ENCODE peak calls at places on chromosomes 13 and 19, in four cellular contexts. L is aorta, D is uterus, H is IMR-90. Y is an unnamed sample.

GRCh38 chr13:39942901-39943273 is 287.4 kb downstream of the COG6 start:
- DNase-seq in L (peak; percentile 72), D (peak; percentile 56), H (peak; percentile 57), Y (no peak)

GRCh38 chr13:51804295-51805172 is 571 bp upstream of the DHRS12 start:
- DNase-seq in L (no peak), D (peak; percentile 61), H (no peak), Y (peak; percentile 55)

GRCh38 chr13:60402022-60402421 is 5.0 kb downstream of the TDRD3 start:
- DNase-seq in L (no peak), D (no peak), H (peak; percentile 5), Y (no peak)

GRCh38 chr13:111263566-111263965 is 56.9 kb upstream of the TEX29 start:
- DNase-seq in L (no peak), D (no peak), H (no peak), Y (no peak)

GRCh38 chr19:56152644-56153043 is 11.6 kb downstream of the ZNF444 start:
- DNase-seq in L (no peak), D (no peak), H (no peak), Y (no peak)

GRCh38 chr13:93336733-93337132 is 110.1 kb downstream of the GPC6 start:
- DNase-seq in L (no peak), D (no peak), H (no peak), Y (no peak)

GRCh38 chr13:28796938-28797257 is 23.2 kb upstream of the MTUS2 start:
- DNase-seq in L (no peak), D (no peak), H (no peak), Y (no peak)

GRCh38 chr19:42081584-42082258 is 5.8 kb downstream of the ZNF574 start:
- DNase-seq in L (no peak), D (no peak), H (peak; percentile 65), Y (no peak)

GRCh38 chr19:34269968-34270621 is 15.7 kb downstream of the GARRE1 start:
- DNase-seq in L (peak; percentile 80), D (peak; percentile 65), H (peak; percentile 66), Y (no peak)

GRCh38 chr13:94232161-94232560 is 247.3 kb downstream of the DCT start:
- DNase-seq in L (no peak), D (no peak), H (no peak), Y (no peak)

GRCh38 chr13:90185734-90186133 is 1161.8 kb upstream of the MIR17HG start:
- DNase-seq in L (no peak), D (no peak), H (no peak), Y (no peak)

GRCh38 chr13:110886475-110887241 is 28.2 kb downstream of the ANKRD10 start:
- DNase-seq in L (no peak), D (no peak), H (no peak), Y (no peak)

GRCh38 chr13:52452470-52452869 is 2.0 kb upstream of the VPS36 start:
- DNase-seq in L (no peak), D (no peak), H (no peak), Y (no peak)

GRCh38 chr13:59643906-59644626 is 519.7 kb downstream of the DIAPH3 start:
- DNase-seq in L (no peak), D (no peak), H (no peak), Y (no peak)

GRCh38 chr19:1807030-1807694 is 4.9 kb downstream of the ATP8B3 start:
- DNase-seq in L (peak; percentile 45), D (no peak), H (no peak), Y (no peak)

GRCh38 chr13:52118595-52118994 is 10.3 kb downstream of the NEK5 start:
- DNase-seq in L (no peak), D (no peak), H (no peak), Y (no peak)

GRCh38 chr13:32314968-32315254 is 252 bp downstream of the ZAR1L start:
- DNase-seq in L (peak; percentile 52), D (peak; percentile 43), H (peak; percentile 44), Y (no peak)

GRCh38 chr19:1066251-1066747 is 668 bp upstream of the ARHGAP45 start:
- DNase-seq in L (peak; percentile 57), D (no peak), H (no peak), Y (no peak)

GRCh38 chr13:39531646-39532045 is 71.3 kb downstream of the LHFPL6 start:
- DNase-seq in L (no peak), D (no peak), H (peak; percentile 32), Y (no peak)

GRCh38 chr13:29925457-29925856 is 75.0 kb upstream of the UBL3 start:
- DNase-seq in L (peak; percentile 92), D (peak; percentile 82), H (peak; percentile 78), Y (no peak)

GRCh38 chr13:65592757-65593156 is 1637.4 kb downstream of the PCDH9 start:
- DNase-seq in L (no peak), D (no peak), H (peak; percentile 1), Y (no peak)

GRCh38 chr19:408441-409005 is 424 bp downstream of the C2CD4C start:
- DNase-seq in L (peak; percentile 45), D (no peak), H (no peak), Y (peak; percentile 44)

GRCh38 chr19:3565177-3565576 is 7.6 kb upstream of the HMG20B start:
- DNase-seq in L (no peak), D (no peak), H (peak; percentile 28), Y (no peak)

GRCh38 chr19:7152568-7152967 is 83.1 kb downstream of the ZNF557 start:
- DNase-seq in L (no peak), D (no peak), H (no peak), Y (no peak)

GRCh38 chr19:40815223-40815622 is 16.2 kb downstream of the EGLN2 start:
- DNase-seq in L (no peak), D (peak; percentile 9), H (no peak), Y (no peak)

GRCh38 chr19:6127716-6128335 is 7.6 kb upstream of the ACSBG2 start:
- DNase-seq in L (no peak), D (no peak), H (peak; percentile 43), Y (no peak)

GRCh38 chr19:40519352-40520322 is 52.8 kb downstream of the SPTBN4 start:
- DNase-seq in L (no peak), D (no peak), H (peak; percentile 40), Y (no peak)

GRCh38 chr19:5057860-5058259 is 88.9 kb downstream of the KDM4B start:
- DNase-seq in L (no peak), D (no peak), H (no peak), Y (no peak)

GRCh38 chr19:19170053-19170945 is at the start of gene MEF2B:
- DNase-seq in L (peak; percentile 77), D (no peak), H (peak; percentile 30), Y (no peak)

GRCh38 chr19:3474015-3474414 is 6.3 kb downstream of the SMIM24 start:
- DNase-seq in L (no peak), D (no peak), H (no peak), Y (no peak)

DNA sequence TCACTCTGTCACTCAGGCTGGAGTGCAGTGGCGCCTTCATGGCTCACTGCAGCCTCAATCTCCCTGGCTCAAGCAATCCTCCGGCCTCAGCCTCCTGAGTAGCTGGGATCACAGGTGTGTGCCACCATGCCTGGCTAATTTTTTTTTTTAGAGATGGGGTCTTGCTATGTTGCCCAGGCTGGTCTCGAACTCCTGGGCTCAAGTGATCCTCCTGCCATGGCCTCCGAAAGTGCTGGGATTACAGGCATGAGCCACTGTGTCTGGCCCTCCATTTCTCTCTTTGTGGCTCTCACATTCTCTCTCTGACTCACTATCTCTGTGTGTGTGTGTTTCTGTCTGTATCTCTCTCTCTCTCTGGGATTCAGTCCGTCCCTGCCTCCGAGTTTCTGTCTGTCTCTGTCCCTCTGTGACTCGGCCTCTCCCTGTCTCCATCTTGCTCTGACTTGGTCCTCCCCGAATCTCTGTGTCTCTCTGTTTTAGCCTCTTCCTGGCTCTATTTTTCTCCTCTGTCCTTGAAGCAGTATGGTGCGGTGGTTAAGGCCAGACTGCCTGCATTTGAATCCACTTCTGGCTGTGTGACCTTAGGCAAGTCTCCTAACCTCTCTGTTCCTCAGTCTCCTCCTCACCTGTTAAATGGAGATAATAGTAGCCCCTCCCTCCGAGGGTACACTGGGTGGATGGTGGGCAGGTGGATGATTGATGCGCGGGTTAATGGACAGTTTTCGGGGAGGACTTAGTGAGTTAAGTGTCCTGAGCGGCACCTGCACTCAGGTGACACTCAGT is 11.0 kb downstream of the MEIS3 start:
- DNase-seq in L (no peak), D (no peak), H (no peak), Y (no peak)
- H3K4me3 ChIP-seq in L (no peak overlapping the region), D (no peak overlapping the region), H (no peak overlapping the region), Y (no peak overlapping the region)

GRCh38 chr13:113943821-113944565 is 29.9 kb downstream of the C13orf46 start:
- DNase-seq in L (peak; percentile 43), D (no peak), H (no peak), Y (peak; percentile 69)

GRCh38 chr13:113945857-113946408 is 27.9 kb downstream of the C13orf46 start:
- DNase-seq in L (peak; percentile 49), D (no peak), H (no peak), Y (no peak)

GRCh38 chr13:113947321-113948033 is 26.4 kb downstream of the C13orf46 start:
- DNase-seq in L (peak; percentile 80), D (peak; percentile 78), H (peak; percentile 43), Y (peak; percentile 61)

GRCh38 chr13:113948034-113948742 is 25.7 kb downstream of the C13orf46 start:
- DNase-seq in L (peak; percentile 43), D (no peak), H (no peak), Y (no peak)

GRCh38 chr13:113946409-113947181 is 27.3 kb downstream of the C13orf46 start:
- DNase-seq in L (peak; percentile 38), D (no peak), H (no peak), Y (no peak)
- H3K27ac ChIP-seq in L (no peak overlapping the region), D (peak overlapping the region; percentile 5), H (no peak overlapping the region), Y (no peak overlapping the region)

DNA sequence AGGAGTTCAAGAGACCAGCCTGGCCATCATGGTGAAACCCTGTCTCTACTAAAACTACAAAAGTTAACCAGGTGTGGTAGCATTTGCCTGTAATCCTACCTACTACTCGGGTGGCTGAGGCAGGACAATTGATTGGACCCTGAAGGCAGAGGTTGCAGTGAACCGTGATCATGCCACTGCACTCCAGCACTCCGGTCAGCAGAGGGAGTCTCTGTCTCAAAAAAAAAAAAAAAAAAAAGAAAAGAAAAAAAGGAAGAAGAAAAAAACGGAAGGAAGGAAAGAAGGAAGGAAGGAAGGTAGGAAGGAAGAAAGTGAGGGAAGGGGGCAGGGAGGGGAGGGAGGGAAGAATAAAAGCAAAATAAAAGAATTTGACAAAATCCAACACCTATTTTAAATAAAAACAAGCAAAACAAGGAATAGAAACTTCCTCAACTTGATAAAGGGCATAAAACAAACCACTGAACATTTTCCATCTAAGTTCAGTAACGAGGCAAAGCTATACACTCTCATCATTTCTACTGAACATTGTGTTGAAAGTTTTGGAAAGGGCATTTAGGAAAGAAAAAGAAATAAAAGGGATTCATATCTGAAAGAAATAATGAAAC is 411.6 kb upstream of the SLITRK5 start:
- DNase-seq in L (no peak), D (no peak), H (no peak), Y (no peak)
- H3K4me3 ChIP-seq in L (no peak overlapping the region), D (no peak overlapping the region), H (no peak overlapping the region), Y (no peak overlapping the region)

DNA sequence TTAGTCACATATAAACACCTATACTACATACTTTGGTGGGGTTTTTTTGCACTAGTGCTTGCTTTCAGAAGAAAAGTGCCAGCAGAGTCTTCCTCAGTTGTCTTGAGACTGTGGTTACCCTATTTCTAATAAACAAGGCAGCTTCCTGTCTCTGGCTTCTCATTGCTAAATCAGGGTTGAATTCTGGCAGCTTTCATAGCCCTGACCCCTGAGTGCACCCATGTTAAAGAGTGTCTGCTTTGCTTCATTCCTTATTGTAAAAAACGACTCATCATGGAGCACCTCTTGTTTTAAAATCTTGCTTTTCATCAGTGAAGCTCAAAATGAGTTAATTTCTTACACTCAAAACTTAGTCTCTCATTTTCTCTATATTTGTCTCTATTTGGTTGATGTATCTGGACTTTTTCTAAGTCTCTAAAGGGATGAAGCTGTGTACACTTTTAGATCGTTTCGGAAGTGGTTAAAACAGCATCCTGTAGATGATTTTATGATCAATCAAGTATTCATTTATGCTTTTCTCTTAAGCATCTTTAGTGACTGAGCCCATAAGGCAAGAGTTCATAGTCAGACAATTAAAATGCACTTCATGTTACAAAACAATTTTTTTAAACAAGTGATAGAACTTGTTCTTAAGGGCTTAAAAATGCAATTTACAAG is 72.1 kb downstream of the KLF12 start:
- DNase-seq in L (no peak), D (peak; percentile 31), H (peak; percentile 47), Y (no peak)
- H3K27ac ChIP-seq in L (peak overlapping the region; percentile 67), D (peak overlapping the region; percentile 77), H (peak overlapping the region; percentile 1), Y (peak overlapping the region; percentile 7)

GRCh38 chr19:37931941-37932655 is 25.1 kb downstream of the SIPA1L3 start:
- DNase-seq in L (peak; percentile 77), D (no peak), H (peak; percentile 78), Y (peak; percentile 89)
- H3K4me3 ChIP-seq in L (peak overlapping the region; percentile 6), D (no peak overlapping the region), H (no peak overlapping the region), Y (no peak overlapping the region)